ENCODE peak calls at places on chromosomes 2 and 18, in five cellular contexts. H, K, D, B and E are unnamed samples.

GRCh38 chr2:71457959-71458322 is 4.6 kb downstream of the DYSF start:
- DNase-seq in H (no peak), K (no peak), D (no peak), B (no peak), E (no peak)

GRCh38 chr18:59008302-59008974 is 131.2 kb upstream of the SEC11C start:
- DNase-seq in H (peak; percentile 44), K (no peak), D (no peak), B (peak; percentile 78), E (peak; percentile 88)

GRCh38 chr18:31819106-31819924 is 58.6 kb upstream of the SLC25A52 start:
- DNase-seq in H (peak; percentile 23), K (no peak), D (no peak), B (peak; percentile 92), E (peak; percentile 1)

GRCh38 chr2:3959372-3959771 is 256.0 kb downstream of the DCDC2C start:
- DNase-seq in H (peak; percentile 11), K (no peak), D (no peak), B (peak; percentile 68), E (peak; percentile 56)

GRCh38 chr2:33133436-33133835 is 186.7 kb downstream of the LTBP1 start:
- DNase-seq in H (no peak), K (no peak), D (peak; percentile 71), B (no peak), E (no peak)

GRCh38 chr2:196274387-196274809 is 103.0 kb upstream of the STK17B start:
- DNase-seq in H (peak; percentile 65), K (no peak), D (no peak), B (no peak), E (no peak)

GRCh38 chr18:80120932-80121331 is 11.9 kb downstream of the ADNP2 start:
- DNase-seq in H (no peak), K (no peak), D (no peak), B (no peak), E (no peak)

GRCh38 chr2:159968282-159968900 is 94.0 kb downstream of the PLA2R1 start:
- DNase-seq in H (peak; percentile 37), K (no peak), D (no peak), B (peak; percentile 87), E (peak; percentile 13)

GRCh38 chr2:47288864-47289263 is 114.1 kb upstream of the MSH2 start:
- DNase-seq in H (no peak), K (no peak), D (no peak), B (no peak), E (peak; percentile 89)

GRCh38 chr2:26359886-26360473 is 13.4 kb upstream of the ADGRF3 start:
- DNase-seq in H (no peak), K (no peak), D (no peak), B (no peak), E (no peak)
- H3K27ac ChIP-seq in H (no peak overlapping the region), K (no peak overlapping the region), D (no peak overlapping the region), B (no peak overlapping the region), E (peak overlapping the region; percentile 48)

GRCh38 chr2:148552675-148553331 is 91.7 kb upstream of the EPC2 start:
- DNase-seq in H (peak; percentile 34), K (no peak), D (no peak), B (no peak), E (no peak)
- H3K4me3 ChIP-seq in H (peak overlapping the region; percentile 40), K (peak overlapping the region; percentile 57), D (peak overlapping the region; percentile 39), B (no peak overlapping the region), E (no peak overlapping the region)

GRCh38 chr2:23588106-23588505 is 203.1 kb downstream of the KLHL29 start:
- DNase-seq in H (no peak), K (no peak), D (peak; percentile 65), B (no peak), E (no peak)
- H3K27ac ChIP-seq in H (no peak overlapping the region), K (no peak overlapping the region), D (peak overlapping the region; percentile 76), B (no peak overlapping the region), E (no peak overlapping the region)

DNA sequence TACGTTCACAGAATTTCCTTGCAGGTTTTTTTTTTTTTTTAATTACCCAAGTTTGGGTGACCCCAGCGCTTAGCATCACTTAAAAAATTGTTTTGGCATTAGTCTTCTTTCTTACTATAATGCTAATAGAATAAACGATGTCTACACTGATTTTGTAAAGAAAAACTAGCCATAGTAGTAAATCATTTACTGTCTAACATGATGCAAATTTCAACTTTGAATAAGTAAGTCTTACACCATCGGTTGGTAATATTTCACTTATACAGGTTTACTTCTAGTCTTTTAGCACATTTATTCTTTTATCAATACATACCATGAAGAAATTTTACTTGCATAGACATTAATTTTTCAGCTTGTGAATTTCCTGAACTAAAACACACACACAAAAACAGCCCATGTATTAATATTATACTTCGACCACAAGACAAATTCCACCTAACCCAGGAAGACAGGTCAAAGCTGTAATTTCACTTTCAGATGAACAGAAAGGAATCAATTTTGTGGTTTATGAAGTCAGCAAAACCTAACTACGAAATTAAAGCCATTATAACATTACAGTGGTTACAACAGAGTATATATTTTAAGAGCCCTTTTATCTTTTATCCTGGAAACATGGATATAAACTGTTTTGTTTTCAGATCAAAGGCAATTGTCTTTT is 1.9 kb downstream of the YES1 start:
- DNase-seq in H (no peak), K (peak; percentile 60), D (no peak), B (no peak), E (no peak)
- H3K4me3 ChIP-seq in H (peak overlapping the region; percentile 81), K (peak overlapping the region; percentile 82), D (no peak overlapping the region), B (peak overlapping the region; percentile 90), E (peak overlapping the region; percentile 90)

GRCh38 chr2:168327328-168327727 is 79.9 kb upstream of the STK39 start:
- DNase-seq in H (no peak), K (no peak), D (no peak), B (no peak), E (no peak)

GRCh38 chr2:168323456-168324058 is 76.2 kb upstream of the STK39 start:
- DNase-seq in H (no peak), K (no peak), D (no peak), B (peak; percentile 51), E (no peak)

GRCh38 chr2:168328421-168328820 is 81.0 kb upstream of the STK39 start:
- DNase-seq in H (no peak), K (no peak), D (no peak), B (peak; percentile 59), E (no peak)

GRCh38 chr2:168330624-168331423 is 83.4 kb upstream of the STK39 start:
- DNase-seq in H (no peak), K (no peak), D (no peak), B (no peak), E (no peak)

GRCh38 chr2:168326578-168326977 is 79.2 kb upstream of the STK39 start:
- DNase-seq in H (no peak), K (no peak), D (no peak), B (no peak), E (no peak)
- H3K27ac ChIP-seq in H (no peak overlapping the region), K (no peak overlapping the region), D (no peak overlapping the region), B (no peak overlapping the region), E (no peak overlapping the region)

GRCh38 chr2:43193996-43194869 is 32.2 kb downstream of the ZFP36L2 start:
- DNase-seq in H (no peak), K (peak; percentile 53), D (no peak), B (no peak), E (no peak)
- H3K4me3 ChIP-seq in H (no peak overlapping the region), K (no peak overlapping the region), D (no peak overlapping the region), B (no peak overlapping the region), E (no peak overlapping the region)

DNA sequence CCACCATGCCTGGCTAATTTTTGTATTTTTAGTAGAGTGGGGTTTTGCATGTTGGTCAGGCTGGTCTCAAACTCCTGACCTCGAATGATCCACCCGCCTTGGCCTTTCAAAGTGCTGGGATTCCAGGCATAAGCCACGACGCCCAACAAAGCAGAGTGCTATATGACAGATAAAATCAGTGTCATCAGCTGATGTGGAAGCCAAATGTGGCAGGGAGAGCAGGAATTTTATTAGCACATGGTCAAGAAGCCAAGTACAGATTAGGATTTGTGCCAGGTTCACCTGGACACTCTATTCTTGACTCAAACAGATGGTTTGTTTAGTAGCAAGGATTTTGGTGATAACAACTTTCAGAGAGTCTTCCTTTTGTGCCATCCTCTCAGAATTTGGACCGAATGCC is 62.7 kb downstream of the LCLAT1 start:
- DNase-seq in H (no peak), K (no peak), D (no peak), B (no peak), E (no peak)
- H3K27ac ChIP-seq in H (no peak overlapping the region), K (no peak overlapping the region), D (peak overlapping the region; percentile 69), B (no peak overlapping the region), E (peak overlapping the region; percentile 56)

GRCh38 chr2:16242906-16243305 is 302.6 kb downstream of the MYCN start:
- DNase-seq in H (no peak), K (no peak), D (no peak), B (no peak), E (no peak)

GRCh38 chr2:16244153-16244965 is 304.0 kb downstream of the MYCN start:
- DNase-seq in H (no peak), K (no peak), D (no peak), B (no peak), E (no peak)

GRCh38 chr2:16244966-16245320 is 304.6 kb downstream of the MYCN start:
- DNase-seq in H (no peak), K (no peak), D (no peak), B (no peak), E (no peak)

GRCh38 chr2:16241166-16242160 is 301.1 kb downstream of the MYCN start:
- DNase-seq in H (no peak), K (no peak), D (no peak), B (no peak), E (no peak)

DNA sequence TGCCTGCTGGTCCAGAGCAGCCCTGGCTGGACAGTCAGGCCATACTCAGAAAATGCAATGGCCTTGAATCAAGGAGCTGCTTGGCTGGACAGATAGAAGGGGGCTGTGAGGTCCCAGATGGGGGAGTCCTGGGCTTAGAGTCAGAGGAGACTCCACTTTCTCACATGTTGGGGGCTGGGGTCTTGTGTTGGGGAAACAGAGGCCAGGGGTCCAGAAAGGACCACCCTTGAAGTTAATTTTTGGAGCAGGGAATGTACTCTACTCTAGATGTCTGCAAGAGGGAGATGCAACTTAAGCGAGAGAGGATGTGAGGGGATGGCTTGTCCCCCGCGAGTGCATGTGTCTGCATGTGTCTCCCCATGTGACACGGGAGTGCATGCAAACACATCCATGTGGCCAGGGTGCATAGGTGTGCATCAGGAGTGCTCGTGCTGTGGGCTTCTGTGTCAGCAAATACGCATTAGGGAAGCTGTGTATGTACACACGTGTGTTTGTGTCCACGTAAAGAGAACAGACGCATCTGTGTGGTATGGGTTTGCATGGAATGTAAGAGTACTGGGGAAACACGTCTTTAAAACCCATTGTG is 303.2 kb downstream of the MYCN start:
- DNase-seq in H (no peak), K (no peak), D (no peak), B (no peak), E (no peak)
- H3K4me3 ChIP-seq in H (no peak overlapping the region), K (no peak overlapping the region), D (no peak overlapping the region), B (no peak overlapping the region), E (no peak overlapping the region)

GRCh38 chr2:101737478-101738240 is 40.2 kb downstream of the MAP4K4 start:
- DNase-seq in H (no peak), K (no peak), D (no peak), B (no peak), E (no peak)
- H3K27ac ChIP-seq in H (no peak overlapping the region), K (no peak overlapping the region), D (no peak overlapping the region), B (no peak overlapping the region), E (peak overlapping the region; percentile 59)